ENCODE peak calls at places on chromosomes 13 and 19, in ten cellular contexts. E is left lung; M is IMR-90; Z is fibroblast of lung; V is tibial nerve; A is ovary; S is CD4-positive, CD25-positive, alpha-beta regulatory T cell; K is A549; U is cardiac muscle cell; B is CD4-positive, alpha-beta T cell. T is an unnamed sample.

GRCh38 chr13:54633461-54633860 is 1604.8 kb downstream of the OLFM4 start:
- DNase-seq in V (no peak), U (no peak), B (no peak), M (no peak), Z (no peak), A (no peak), E (no peak), K (no peak), S (no peak), T (no peak)

GRCh38 chr13:108425056-108425455 is 155.5 kb downstream of the TNFSF13B start:
- DNase-seq in V (no peak), B (no peak), M (no peak), Z (peak; percentile 2), A (no peak), E (no peak), S (no peak), K (no peak), U (no peak), T (no peak)

GRCh38 chr19:3535235-3535921 is 3.6 kb upstream of the TEKTIP1 start:
- DNase-seq in V (no peak), K (no peak), U (no peak), E (no peak), S (no peak), M (no peak), B (no peak), Z (no peak), A (peak; percentile 35), T (no peak)

GRCh38 chr13:80921556-80921955 is 580.6 kb upstream of the SPRY2 start:
- DNase-seq in E (no peak), V (no peak), B (no peak), Z (peak; percentile 80), A (no peak), M (no peak), U (peak; percentile 56), K (no peak), S (no peak), T (no peak)

GRCh38 chr19:5340637-5341447 is at the start of gene PTPRS:
- DNase-seq in B (peak; percentile 71), U (peak; percentile 90), A (peak; percentile 86), Z (peak; percentile 70), K (peak; percentile 75), M (peak; percentile 74), S (peak; percentile 37), V (peak; percentile 38), E (peak; percentile 76), T (peak; percentile 36)

GRCh38 chr13:98482476-98483444 is 94.1 kb downstream of the STK24 start:
- DNase-seq in E (peak; percentile 77), A (peak; percentile 80), M (peak; percentile 74), K (no peak), Z (peak; percentile 92), S (no peak), B (no peak), U (peak; percentile 79), V (peak; percentile 47), T (no peak)

GRCh38 chr19:18470153-18470552 is 32.2 kb upstream of the ISYNA1 start:
- DNase-seq in B (no peak), M (no peak), K (no peak), S (no peak), A (no peak), E (no peak), Z (no peak), U (no peak), V (no peak), T (no peak)

GRCh38 chr13:21150013-21150412 is 26.3 kb downstream of the SKA3 start:
- DNase-seq in B (no peak), A (no peak), E (no peak), V (no peak), Z (no peak), M (no peak), U (no peak), S (no peak), K (no peak), T (no peak)

GRCh38 chr19:6014551-6015135 is 36.7 kb upstream of the RANBP3 start:
- DNase-seq in A (peak; percentile 7), V (no peak), Z (no peak), E (no peak), U (no peak), K (no peak), B (no peak), S (no peak), M (no peak), T (no peak)

GRCh38 chr19:55252760-55253159 is 6.1 kb downstream of the PPP6R1 start:
- DNase-seq in S (no peak), B (no peak), K (no peak), M (no peak), U (no peak), A (no peak), E (no peak), Z (no peak), V (no peak), T (no peak)

GRCh38 chr13:48573213-48573612 is 40.3 kb upstream of the RCBTB2 start:
- DNase-seq in U (no peak), B (no peak), A (no peak), M (no peak), K (no peak), E (no peak), V (no peak), S (no peak), Z (no peak), T (no peak)

GRCh38 chr13:109700176-109700575 is 86.2 kb downstream of the IRS2 start:
- DNase-seq in M (peak; percentile 24), A (peak; percentile 38), U (peak; percentile 95), Z (peak; percentile 71), S (no peak), B (no peak), K (no peak), E (peak; percentile 75), V (peak; percentile 48), T (no peak)

GRCh38 chr19:3229346-3229743 is 4.9 kb downstream of the CELF5 start:
- DNase-seq in B (no peak), A (no peak), Z (no peak), K (no peak), E (no peak), M (no peak), U (no peak), S (no peak), V (no peak), T (no peak)

GRCh38 chr19:12872255-12872654 is 9.0 kb downstream of the DNASE2 start:
- DNase-seq in K (no peak), S (no peak), B (no peak), U (no peak), A (no peak), M (no peak), V (no peak), Z (no peak), E (no peak), T (no peak)

GRCh38 chr19:9009935-9010651 is at the start of gene MUC16:
- DNase-seq in E (no peak), K (no peak), U (no peak), Z (no peak), V (no peak), B (no peak), A (no peak), S (no peak), M (no peak), T (no peak)

GRCh38 chr13:95100525-95101121 is 200.6 kb downstream of the ABCC4 start:
- DNase-seq in K (peak; percentile 66), V (no peak), A (no peak), M (peak; percentile 77), S (no peak), Z (peak; percentile 47), E (no peak), U (no peak), B (no peak), T (no peak)

GRCh38 chr13:101211261-101211660 is 205.0 kb downstream of the NALCN start:
- DNase-seq in K (peak; percentile 14), A (no peak), B (no peak), V (no peak), U (peak; percentile 5), S (no peak), M (peak; percentile 72), E (no peak), Z (peak; percentile 71), T (no peak)

GRCh38 chr13:64810701-64811258 is 2419.4 kb downstream of the PCDH9 start:
- DNase-seq in A (no peak), K (no peak), Z (peak; percentile 47), M (peak; percentile 29), S (no peak), E (no peak), U (peak; percentile 11), V (no peak), B (no peak), T (no peak)

GRCh38 chr13:114078501-114079451 is 53.6 kb downstream of the RASA3 start:
- DNase-seq in K (no peak), U (peak; percentile 74), M (peak; percentile 84), E (peak; percentile 31), Z (peak; percentile 64), B (no peak), A (peak; percentile 30), S (no peak), V (no peak), T (no peak)

GRCh38 chr19:27774337-27774736 is 1438.6 kb downstream of the UQCRFS1 start:
- DNase-seq in S (no peak), V (no peak), U (no peak), B (no peak), A (no peak), Z (no peak), M (no peak), K (no peak), E (no peak), T (no peak)
- H3K9me3 ChIP-seq in S (peaks cover 70% of the 10 kb centered on the region), V (peaks cover 1% of the 10 kb centered on the region), U (no peaks in the 10 kb centered on the region), B (peaks cover 78% of the 10 kb centered on the region), A (no peaks in the 10 kb centered on the region), Z (no peaks in the 10 kb centered on the region), M (peaks cover 31% of the 10 kb centered on the region), K (peaks cover 95% of the 10 kb centered on the region), E (no peaks in the 10 kb centered on the region), T (peaks cover 4% of the 10 kb centered on the region)

GRCh38 chr19:37551123-37551993 is 43.2 kb downstream of the ZNF571 start:
- DNase-seq in M (peak; percentile 44), E (no peak), B (peak; percentile 38), A (no peak), V (no peak), S (peak; percentile 54), K (no peak), Z (peak; percentile 81), U (peak; percentile 84), T (peak; percentile 46)
- H3K9me3 ChIP-seq in M (peaks cover 60% of the 10 kb centered on the region), E (peaks cover 11% of the 10 kb centered on the region), B (peaks cover 88% of the 10 kb centered on the region), A (peaks cover 51% of the 10 kb centered on the region), V (peaks cover 93% of the 10 kb centered on the region), S (peaks cover 44% of the 10 kb centered on the region), K (peaks cover 95% of the 10 kb centered on the region), Z (no peaks in the 10 kb centered on the region), U (peaks cover 3% of the 10 kb centered on the region), T (peaks cover 11% of the 10 kb centered on the region)

DNA sequence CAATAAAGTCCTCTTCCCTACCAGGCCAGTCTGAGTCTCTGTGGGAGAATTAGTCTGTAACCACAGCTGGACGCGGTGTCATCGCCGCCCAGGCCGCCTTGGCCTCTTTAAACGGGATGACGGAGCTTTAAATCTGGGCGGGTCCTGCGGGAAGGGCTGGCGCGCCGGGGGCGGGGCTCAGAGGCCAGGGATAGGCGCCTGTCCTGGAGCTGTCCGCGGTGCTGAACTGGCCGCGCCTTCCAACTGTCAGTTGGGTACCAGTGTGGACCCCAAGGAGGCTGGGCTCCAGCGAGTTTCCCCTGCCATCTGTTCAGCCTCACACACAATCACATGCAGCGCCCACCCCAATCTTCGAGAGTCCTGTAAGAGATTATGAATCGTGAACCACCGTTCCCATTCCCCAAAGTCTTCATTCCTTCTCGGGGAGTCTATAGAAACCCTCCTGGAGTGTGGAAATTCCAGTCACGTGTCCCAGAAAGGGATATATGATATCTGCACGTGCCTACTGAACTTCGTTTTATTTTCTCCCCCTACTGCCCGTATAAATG is 11.5 kb downstream of the APLP1 start:
- DNase-seq in Z (peak; percentile 88), K (peak; percentile 98), V (peak; percentile 88), M (peak; percentile 89), B (peak; percentile 64), E (peak; percentile 90), S (peak; percentile 58), A (peak; percentile 84), U (peak; percentile 92), T (peak; percentile 62)
- H3K9me3 ChIP-seq in Z (no peaks in the 10 kb centered on the region), K (no peaks in the 10 kb centered on the region), V (no peaks in the 10 kb centered on the region), M (no peaks in the 10 kb centered on the region), B (no peaks in the 10 kb centered on the region), E (no peaks in the 10 kb centered on the region), S (no peaks in the 10 kb centered on the region), A (no peaks in the 10 kb centered on the region), U (no peaks in the 10 kb centered on the region), T (no peaks in the 10 kb centered on the region)

GRCh38 chr19:22515435-22515834 is 93.3 kb upstream of the ZNF98 start:
- DNase-seq in E (no peak), K (no peak), M (no peak), V (no peak), U (no peak), S (no peak), Z (no peak), A (no peak), B (no peak), T (no peak)
- H3K9me3 ChIP-seq in E (no peaks in the 10 kb centered on the region), K (peaks cover 39% of the 10 kb centered on the region), M (peaks cover 73% of the 10 kb centered on the region), V (no peaks in the 10 kb centered on the region), U (peaks cover 5% of the 10 kb centered on the region), S (peaks cover 7% of the 10 kb centered on the region), Z (no peaks in the 10 kb centered on the region), A (peaks cover 45% of the 10 kb centered on the region), B (peaks cover 39% of the 10 kb centered on the region), T (no peaks in the 10 kb centered on the region)